ENCODE peak calls at places on chromosomes 3 and 15, in five cellular contexts. K is RWPE1, X is T-helper 1 cell, H is HCT116, D is NCI-H2081. A is an unnamed sample.

GRCh38 chr3:70049761-70050160 is 50.2 kb downstream of the SAMMSON start:
- DNase-seq in H (no peak), K (no peak), X (no peak), D (no peak), A (peak)

GRCh38 chr3:187616307-187616939 is 53.8 kb downstream of the SST start:
- DNase-seq in X (peak), K (peak), D (peak), H (peak), A (peak)

GRCh38 chr3:77605308-77605707 is 565.4 kb downstream of the ROBO2 start:
- DNase-seq in X (no peak), H (no peak), D (no peak), K (no peak), A (no peak)

GRCh38 chr15:59444980-59445500 is 7.1 kb downstream of the FAM81A start:
- DNase-seq in X (no peak), D (no peak), H (no peak), K (no peak), A (no peak)

GRCh38 chr3:29240248-29240647 is 40.6 kb upstream of the RBMS3 start:
- DNase-seq in D (no peak), H (no peak), K (peak), X (no peak), A (no peak)

GRCh38 chr3:129723558-129724324 is 117.3 kb upstream of the PLXND1 start:
- DNase-seq in D (no peak), K (peak), X (no peak), H (no peak), A (no peak)

GRCh38 chr3:88912294-88913014 is 195.0 kb upstream of the EPHA3 start:
- DNase-seq in H (no peak), K (no peak), X (no peak), D (no peak), A (no peak)

GRCh38 chr15:35912196-35912595 is 366.2 kb upstream of the DPH6 start:
- DNase-seq in D (no peak), X (no peak), H (no peak), K (no peak), A (no peak)

GRCh38 chr3:16085884-16086608 is 88.4 kb upstream of the GALNT15 start:
- DNase-seq in D (no peak), X (no peak), H (no peak), K (no peak), A (no peak)

GRCh38 chr15:85813234-85813633 is 18.5 kb upstream of the KLHL25 start:
- DNase-seq in H (no peak), D (no peak), X (no peak), K (no peak), A (no peak)

GRCh38 chr3:150599611-150600297 is 3.4 kb upstream of the SELENOT start:
- DNase-seq in D (no peak), H (peak), X (no peak), K (peak), A (peak)

GRCh38 chr3:197289726-197290125 is 8.7 kb downstream of the DLG1 start:
- DNase-seq in D (no peak), H (no peak), K (no peak), X (no peak), A (no peak)

A was measured in RKO.